ENCODE peak calls at places on chromosome 7, in eight cellular contexts. One of them, this sample, is unnamed.

GRCh38 chr7:24971333-24972165 is 8.4 kb downstream of the OSBPL3 start:
- DNase-seq in hepatocyte: peak; percentile 33
- DNase-seq in coronary artery: no peak
- DNase-seq in HCT116: peak; percentile 81
- DNase-seq in H9: peak; percentile 33
- DNase-seq in astrocyte of the cerebellum: peak; percentile 65
- DNase-seq in cardiac muscle cell: no peak
- DNase-seq in AG04450: peak; percentile 85
- DNase-seq in this sample: no peak

GRCh38 chr7:37449621-37450020 is 957 bp upstream of the ELMO1 start:
- DNase-seq in hepatocyte: no peak
- DNase-seq in coronary artery: no peak
- DNase-seq in HCT116: no peak
- DNase-seq in H9: no peak
- DNase-seq in astrocyte of the cerebellum: no peak
- DNase-seq in cardiac muscle cell: no peak
- DNase-seq in AG04450: no peak
- DNase-seq in this sample: no peak

GRCh38 chr7:93150200-93150835 is 2.1 kb upstream of the SAMD9L start:
- DNase-seq in hepatocyte: peak; percentile 10
- DNase-seq in coronary artery: no peak
- DNase-seq in HCT116: no peak
- DNase-seq in H9: no peak
- DNase-seq in astrocyte of the cerebellum: no peak
- DNase-seq in cardiac muscle cell: no peak
- DNase-seq in AG04450: peak; percentile 8
- DNase-seq in this sample: no peak

GRCh38 chr7:2105917-2106316 is 126.8 kb downstream of the MAD1L1 start:
- DNase-seq in hepatocyte: no peak
- DNase-seq in coronary artery: no peak
- DNase-seq in HCT116: no peak
- DNase-seq in H9: peak; percentile 85
- DNase-seq in astrocyte of the cerebellum: no peak
- DNase-seq in cardiac muscle cell: no peak
- DNase-seq in AG04450: no peak
- DNase-seq in this sample: no peak

GRCh38 chr7:83550100-83550499 is 98.8 kb downstream of the SEMA3E start:
- DNase-seq in hepatocyte: no peak
- DNase-seq in coronary artery: no peak
- DNase-seq in HCT116: no peak
- DNase-seq in H9: no peak
- DNase-seq in astrocyte of the cerebellum: no peak
- DNase-seq in cardiac muscle cell: no peak
- DNase-seq in AG04450: peak; percentile 21
- DNase-seq in this sample: no peak

GRCh38 chr7:90345548-90346319 is 782 bp upstream of the GTPBP10 start:
- DNase-seq in hepatocyte: peak; percentile 41
- DNase-seq in coronary artery: no peak
- DNase-seq in HCT116: no peak
- DNase-seq in H9: no peak
- DNase-seq in astrocyte of the cerebellum: peak; percentile 5
- DNase-seq in cardiac muscle cell: peak; percentile 40
- DNase-seq in AG04450: no peak
- DNase-seq in this sample: no peak

GRCh38 chr7:72099784-72100183 is 312.4 kb downstream of the CALN1 start:
- DNase-seq in hepatocyte: no peak
- DNase-seq in coronary artery: no peak
- DNase-seq in HCT116: no peak
- DNase-seq in H9: no peak
- DNase-seq in astrocyte of the cerebellum: no peak
- DNase-seq in cardiac muscle cell: no peak
- DNase-seq in AG04450: no peak
- DNase-seq in this sample: no peak

GRCh38 chr7:140885735-140886334 is 38.9 kb downstream of the BRAF start:
- DNase-seq in hepatocyte: no peak
- DNase-seq in coronary artery: no peak
- DNase-seq in HCT116: no peak
- DNase-seq in H9: no peak
- DNase-seq in astrocyte of the cerebellum: no peak
- DNase-seq in cardiac muscle cell: no peak
- DNase-seq in AG04450: no peak
- DNase-seq in this sample: no peak

GRCh38 chr7:134448359-134449229 is 10.3 kb downstream of the AKR1B1 start:
- DNase-seq in hepatocyte: no peak
- DNase-seq in coronary artery: no peak
- DNase-seq in HCT116: peak; percentile 21
- DNase-seq in H9: peak; percentile 10
- DNase-seq in astrocyte of the cerebellum: peak; percentile 45
- DNase-seq in cardiac muscle cell: no peak
- DNase-seq in AG04450: peak; percentile 74
- DNase-seq in this sample: no peak

GRCh38 chr7:15168489-15168888 is 265.9 kb upstream of the DGKB start:
- DNase-seq in hepatocyte: no peak
- DNase-seq in coronary artery: no peak
- DNase-seq in HCT116: no peak
- DNase-seq in H9: no peak
- DNase-seq in astrocyte of the cerebellum: no peak
- DNase-seq in cardiac muscle cell: no peak
- DNase-seq in AG04450: no peak
- DNase-seq in this sample: no peak

GRCh38 chr7:25877802-25878789 is 273.9 kb upstream of the NFE2L3 start:
- DNase-seq in hepatocyte: no peak
- DNase-seq in coronary artery: no peak
- DNase-seq in HCT116: no peak
- DNase-seq in H9: no peak
- DNase-seq in astrocyte of the cerebellum: no peak
- DNase-seq in cardiac muscle cell: no peak
- DNase-seq in AG04450: no peak
- DNase-seq in this sample: no peak

GRCh38 chr7:50959991-50960390 is 177.3 kb upstream of the GRB10 start:
- DNase-seq in hepatocyte: no peak
- DNase-seq in coronary artery: no peak
- DNase-seq in HCT116: no peak
- DNase-seq in H9: no peak
- DNase-seq in astrocyte of the cerebellum: no peak
- DNase-seq in cardiac muscle cell: no peak
- DNase-seq in AG04450: no peak
- DNase-seq in this sample: no peak

GRCh38 chr7:19290066-19290465 is 144.8 kb upstream of the FERD3L start:
- DNase-seq in hepatocyte: no peak
- DNase-seq in coronary artery: no peak
- DNase-seq in HCT116: no peak
- DNase-seq in H9: no peak
- DNase-seq in astrocyte of the cerebellum: no peak
- DNase-seq in cardiac muscle cell: no peak
- DNase-seq in AG04450: no peak
- DNase-seq in this sample: no peak

GRCh38 chr7:71479231-71479630 is 347.3 kb downstream of the GALNT17 start:
- DNase-seq in hepatocyte: no peak
- DNase-seq in coronary artery: no peak
- DNase-seq in HCT116: no peak
- DNase-seq in H9: no peak
- DNase-seq in astrocyte of the cerebellum: no peak
- DNase-seq in cardiac muscle cell: no peak
- DNase-seq in AG04450: no peak
- DNase-seq in this sample: no peak

GRCh38 chr7:55477781-55478374 is 94.4 kb downstream of the VOPP1 start:
- DNase-seq in hepatocyte: no peak
- DNase-seq in coronary artery: peak; percentile 59
- DNase-seq in HCT116: no peak
- DNase-seq in H9: peak; percentile 24
- DNase-seq in astrocyte of the cerebellum: peak; percentile 92
- DNase-seq in cardiac muscle cell: no peak
- DNase-seq in AG04450: peak; percentile 82
- DNase-seq in this sample: no peak

GRCh38 chr7:114574384-114574783 is 159.8 kb downstream of the FOXP2 start:
- DNase-seq in hepatocyte: no peak
- DNase-seq in coronary artery: no peak
- DNase-seq in HCT116: no peak
- DNase-seq in H9: no peak
- DNase-seq in astrocyte of the cerebellum: peak; percentile 12
- DNase-seq in cardiac muscle cell: no peak
- DNase-seq in AG04450: no peak
- DNase-seq in this sample: no peak

GRCh38 chr7:2729043-2729892 is 41.3 kb downstream of the AMZ1 start:
- DNase-seq in hepatocyte: no peak
- DNase-seq in coronary artery: no peak
- DNase-seq in HCT116: no peak
- DNase-seq in H9: no peak
- DNase-seq in astrocyte of the cerebellum: no peak
- DNase-seq in cardiac muscle cell: no peak
- DNase-seq in AG04450: no peak
- DNase-seq in this sample: no peak

GRCh38 chr7:22549667-22550513 is 49.9 kb upstream of the STEAP1B start:
- DNase-seq in hepatocyte: peak; percentile 75
- DNase-seq in coronary artery: no peak
- DNase-seq in HCT116: peak; percentile 39
- DNase-seq in H9: peak; percentile 95
- DNase-seq in astrocyte of the cerebellum: no peak
- DNase-seq in cardiac muscle cell: peak; percentile 66
- DNase-seq in AG04450: no peak
- DNase-seq in this sample: no peak

GRCh38 chr7:19362099-19362498 is 216.9 kb upstream of the FERD3L start:
- DNase-seq in hepatocyte: no peak
- DNase-seq in coronary artery: no peak
- DNase-seq in HCT116: no peak
- DNase-seq in H9: no peak
- DNase-seq in astrocyte of the cerebellum: no peak
- DNase-seq in cardiac muscle cell: no peak
- DNase-seq in AG04450: no peak
- DNase-seq in this sample: no peak

GRCh38 chr7:42227523-42227922 is 9.5 kb downstream of the GLI3 start:
- DNase-seq in hepatocyte: no peak
- DNase-seq in coronary artery: no peak
- DNase-seq in HCT116: no peak
- DNase-seq in H9: no peak
- DNase-seq in astrocyte of the cerebellum: no peak
- DNase-seq in cardiac muscle cell: peak; percentile 30
- DNase-seq in AG04450: no peak
- DNase-seq in this sample: no peak

GRCh38 chr7:84364708-84365107 is 170.1 kb upstream of the SEMA3A start:
- DNase-seq in hepatocyte: no peak
- DNase-seq in coronary artery: no peak
- DNase-seq in HCT116: no peak
- DNase-seq in H9: no peak
- DNase-seq in astrocyte of the cerebellum: peak; percentile 63
- DNase-seq in cardiac muscle cell: peak; percentile 26
- DNase-seq in AG04450: peak; percentile 18
- DNase-seq in this sample: no peak

GRCh38 chr7:4307645-4308590 is 374.2 kb upstream of the FOXK1 start:
- DNase-seq in hepatocyte: no peak
- DNase-seq in coronary artery: no peak
- DNase-seq in HCT116: no peak
- DNase-seq in H9: peak; percentile 42
- DNase-seq in astrocyte of the cerebellum: no peak
- DNase-seq in cardiac muscle cell: no peak
- DNase-seq in AG04450: no peak
- DNase-seq in this sample: peak; percentile 83

GRCh38 chr7:41103331-41103730 is 599.6 kb downstream of the INHBA start:
- DNase-seq in hepatocyte: no peak
- DNase-seq in coronary artery: no peak
- DNase-seq in HCT116: no peak
- DNase-seq in H9: no peak
- DNase-seq in astrocyte of the cerebellum: no peak
- DNase-seq in cardiac muscle cell: no peak
- DNase-seq in AG04450: no peak
- DNase-seq in this sample: no peak

DNA sequence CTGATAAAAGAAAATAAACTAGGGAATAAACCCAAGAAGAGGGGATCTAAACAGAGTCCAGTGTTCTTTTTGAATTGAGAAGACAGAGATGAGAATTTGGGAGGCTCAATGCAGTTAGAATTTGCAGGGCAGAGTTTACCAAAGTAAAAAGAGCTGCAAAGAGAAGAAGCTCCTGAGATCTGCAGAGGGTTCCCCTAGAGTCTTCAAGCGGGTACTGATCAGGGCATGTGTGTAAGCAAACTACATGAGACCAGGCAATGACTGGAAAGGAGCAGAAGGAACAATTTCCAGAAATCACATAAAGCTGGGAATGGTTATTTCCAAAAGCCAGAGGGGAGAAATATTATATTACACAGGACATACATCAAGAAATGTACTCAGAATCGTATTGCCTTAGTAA is 58.1 kb upstream of the TES start:
- DNase-seq in hepatocyte: no peak
- DNase-seq in coronary artery: no peak
- DNase-seq in HCT116: no peak
- DNase-seq in H9: no peak
- DNase-seq in astrocyte of the cerebellum: no peak
- DNase-seq in cardiac muscle cell: no peak
- DNase-seq in AG04450: no peak
- DNase-seq in this sample: no peak
- TF ChIP-seq CTCF in hepatocyte: no peak
- TF ChIP-seq CTCF in coronary artery: no peak
- TF ChIP-seq CTCF in HCT116: no peak
- TF ChIP-seq CTCF in H9: no peak
- TF ChIP-seq CTCF in astrocyte of the cerebellum: no peak
- TF ChIP-seq CTCF in cardiac muscle cell: no peak
- TF ChIP-seq CTCF in AG04450: no peak
- TF ChIP-seq CTCF in this sample: no peak

GRCh38 chr7:76356823-76357222 is 2.0 kb downstream of the YWHAG start:
- DNase-seq in hepatocyte: peak; percentile 54
- DNase-seq in coronary artery: no peak
- DNase-seq in HCT116: no peak
- DNase-seq in H9: no peak
- DNase-seq in astrocyte of the cerebellum: no peak
- DNase-seq in cardiac muscle cell: no peak
- DNase-seq in AG04450: no peak
- DNase-seq in this sample: no peak
- TF ChIP-seq CTCF in hepatocyte: no peak
- TF ChIP-seq CTCF in coronary artery: no peak
- TF ChIP-seq CTCF in HCT116: no peak
- TF ChIP-seq CTCF in H9: no peak
- TF ChIP-seq CTCF in astrocyte of the cerebellum: no peak
- TF ChIP-seq CTCF in cardiac muscle cell: no peak
- TF ChIP-seq CTCF in AG04450: no peak
- TF ChIP-seq CTCF in this sample: no peak

DNA sequence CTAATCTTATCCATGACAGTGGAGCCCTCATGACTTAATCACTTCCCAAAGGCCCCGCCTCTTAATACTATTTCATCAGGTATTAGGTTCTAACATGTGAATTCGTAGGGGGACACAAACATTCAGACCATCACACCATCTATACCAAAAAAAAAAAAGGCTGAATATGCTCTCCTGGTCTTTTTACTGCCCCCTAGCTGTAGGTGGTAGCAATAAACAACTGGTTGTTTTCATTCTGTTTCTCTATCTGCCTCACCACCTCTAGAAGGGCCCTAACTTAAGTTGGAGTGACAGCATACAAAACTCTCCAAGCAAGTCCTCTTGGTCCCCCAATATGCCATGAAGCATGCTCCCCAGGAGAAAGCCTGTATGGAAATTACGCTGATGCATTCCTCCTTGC is 94.1 kb downstream of the GRM8 start:
- DNase-seq in hepatocyte: no peak
- DNase-seq in coronary artery: no peak
- DNase-seq in HCT116: no peak
- DNase-seq in H9: no peak
- DNase-seq in astrocyte of the cerebellum: no peak
- DNase-seq in cardiac muscle cell: peak; percentile 10
- DNase-seq in AG04450: no peak
- DNase-seq in this sample: no peak
- TF ChIP-seq CTCF in hepatocyte: no peak
- TF ChIP-seq CTCF in coronary artery: no peak
- TF ChIP-seq CTCF in HCT116: peak; percentile 68
- TF ChIP-seq CTCF in H9: peak; percentile 78
- TF ChIP-seq CTCF in astrocyte of the cerebellum: no peak
- TF ChIP-seq CTCF in cardiac muscle cell: no peak
- TF ChIP-seq CTCF in AG04450: no peak
- TF ChIP-seq CTCF in this sample: peak; percentile 14

GRCh38 chr7:98398567-98399372 is 2.1 kb downstream of the BAIAP2L1 start:
- DNase-seq in hepatocyte: peak; percentile 32
- DNase-seq in coronary artery: no peak
- DNase-seq in HCT116: no peak
- DNase-seq in H9: no peak
- DNase-seq in astrocyte of the cerebellum: no peak
- DNase-seq in cardiac muscle cell: no peak
- DNase-seq in AG04450: no peak
- DNase-seq in this sample: no peak
- TF ChIP-seq CTCF in hepatocyte: no peak
- TF ChIP-seq CTCF in coronary artery: no peak
- TF ChIP-seq CTCF in HCT116: no peak
- TF ChIP-seq CTCF in H9: no peak
- TF ChIP-seq CTCF in astrocyte of the cerebellum: no peak
- TF ChIP-seq CTCF in cardiac muscle cell: no peak
- TF ChIP-seq CTCF in AG04450: no peak
- TF ChIP-seq CTCF in this sample: no peak